ENCODE peak calls at places on chromosomes 1 and 21, in five cellular contexts. One of them, this sample, is unnamed.

GRCh38 chr1:232463226-232463625 is 166.7 kb downstream of the SIPA1L2 start:
- DNase-seq in HFF-Myc: no peak
- DNase-seq in heart left ventricle: no peak
- DNase-seq in esophagus squamous epithelium: no peak
- DNase-seq in PC-9: no peak
- DNase-seq in this sample: no peak

GRCh38 chr1:227560814-227561213 is 2.5 kb upstream of the ZNF678 start:
- DNase-seq in HFF-Myc: no peak
- DNase-seq in heart left ventricle: no peak
- DNase-seq in esophagus squamous epithelium: no peak
- DNase-seq in PC-9: no peak
- DNase-seq in this sample: no peak

GRCh38 chr1:226938903-226939438 is 1.1 kb upstream of the COQ8A start:
- DNase-seq in HFF-Myc: no peak
- DNase-seq in heart left ventricle: no peak
- DNase-seq in esophagus squamous epithelium: no peak
- DNase-seq in PC-9: peak; percentile 69
- DNase-seq in this sample: no peak

GRCh38 chr1:96233422-96233821 is 488.2 kb upstream of the PTBP2 start:
- DNase-seq in HFF-Myc: no peak
- DNase-seq in heart left ventricle: no peak
- DNase-seq in esophagus squamous epithelium: no peak
- DNase-seq in PC-9: no peak
- DNase-seq in this sample: no peak

GRCh38 chr1:32241011-32241763 is 5.8 kb upstream of the FAM167B start:
- DNase-seq in HFF-Myc: no peak
- DNase-seq in heart left ventricle: peak; percentile 65
- DNase-seq in esophagus squamous epithelium: no peak
- DNase-seq in PC-9: peak; percentile 44
- DNase-seq in this sample: peak; percentile 63

GRCh38 chr1:151502035-151502728 is 9.0 kb upstream of the CGN start:
- DNase-seq in HFF-Myc: no peak
- DNase-seq in heart left ventricle: no peak
- DNase-seq in esophagus squamous epithelium: no peak
- DNase-seq in PC-9: no peak
- DNase-seq in this sample: no peak

GRCh38 chr1:76074321-76075187 is at the start of gene ST6GALNAC3:
- DNase-seq in HFF-Myc: no peak
- DNase-seq in heart left ventricle: peak; percentile 76
- DNase-seq in esophagus squamous epithelium: no peak
- DNase-seq in PC-9: no peak
- DNase-seq in this sample: peak; percentile 75

GRCh38 chr1:40032240-40032891 is 8.2 kb upstream of the CAP1 start:
- DNase-seq in HFF-Myc: peak; percentile 40
- DNase-seq in heart left ventricle: peak; percentile 55
- DNase-seq in esophagus squamous epithelium: no peak
- DNase-seq in PC-9: no peak
- DNase-seq in this sample: peak; percentile 55

GRCh38 chr1:16163882-16164820 is 8.3 kb upstream of the EPHA2 start:
- DNase-seq in HFF-Myc: peak; percentile 87
- DNase-seq in heart left ventricle: no peak
- DNase-seq in esophagus squamous epithelium: no peak
- DNase-seq in PC-9: peak; percentile 89
- DNase-seq in this sample: peak; percentile 97

GRCh38 chr1:76640092-76640491 is 227.2 kb upstream of the ST6GALNAC5 start:
- DNase-seq in HFF-Myc: no peak
- DNase-seq in heart left ventricle: no peak
- DNase-seq in esophagus squamous epithelium: no peak
- DNase-seq in PC-9: no peak
- DNase-seq in this sample: no peak

GRCh38 chr1:77399250-77400086 is 117.6 kb downstream of the AK5 start:
- DNase-seq in HFF-Myc: no peak
- DNase-seq in heart left ventricle: no peak
- DNase-seq in esophagus squamous epithelium: no peak
- DNase-seq in PC-9: no peak
- DNase-seq in this sample: no peak

GRCh38 chr1:44849575-44850132 is 6.6 kb upstream of the PTCH2 start:
- DNase-seq in HFF-Myc: no peak
- DNase-seq in heart left ventricle: no peak
- DNase-seq in esophagus squamous epithelium: no peak
- DNase-seq in PC-9: no peak
- DNase-seq in this sample: no peak

GRCh38 chr21:25964926-25965325 is 205.6 kb downstream of the APP start:
- DNase-seq in HFF-Myc: no peak
- DNase-seq in heart left ventricle: no peak
- DNase-seq in esophagus squamous epithelium: no peak
- DNase-seq in PC-9: no peak
- DNase-seq in this sample: no peak

GRCh38 chr1:54588377-54588776 is 34.9 kb downstream of the FAM151A start:
- DNase-seq in HFF-Myc: no peak
- DNase-seq in heart left ventricle: no peak
- DNase-seq in esophagus squamous epithelium: no peak
- DNase-seq in PC-9: no peak
- DNase-seq in this sample: no peak

GRCh38 chr1:17648457-17649145 is 106.5 kb upstream of the ACTL8 start:
- DNase-seq in HFF-Myc: no peak
- DNase-seq in heart left ventricle: no peak
- DNase-seq in esophagus squamous epithelium: no peak
- DNase-seq in PC-9: no peak
- DNase-seq in this sample: no peak

GRCh38 chr1:22224091-22224490 is 81.2 kb upstream of the WNT4 start:
- DNase-seq in HFF-Myc: no peak
- DNase-seq in heart left ventricle: no peak
- DNase-seq in esophagus squamous epithelium: no peak
- DNase-seq in PC-9: no peak
- DNase-seq in this sample: no peak

GRCh38 chr1:3351300-3352083 is 103.0 kb upstream of the ARHGEF16 start:
- DNase-seq in HFF-Myc: no peak
- DNase-seq in heart left ventricle: no peak
- DNase-seq in esophagus squamous epithelium: no peak
- DNase-seq in PC-9: no peak
- DNase-seq in this sample: no peak

GRCh38 chr1:64864018-64864945 is 102.1 kb downstream of the JAK1 start:
- DNase-seq in HFF-Myc: no peak
- DNase-seq in heart left ventricle: peak; percentile 73
- DNase-seq in esophagus squamous epithelium: peak; percentile 52
- DNase-seq in PC-9: peak; percentile 84
- DNase-seq in this sample: no peak

GRCh38 chr1:11787251-11787803 is 18.4 kb downstream of the MTHFR start:
- DNase-seq in HFF-Myc: no peak
- DNase-seq in heart left ventricle: peak; percentile 70
- DNase-seq in esophagus squamous epithelium: no peak
- DNase-seq in PC-9: no peak
- DNase-seq in this sample: peak; percentile 25

GRCh38 chr1:25066731-25067520 is 136.8 kb upstream of the RUNX3 start:
- DNase-seq in HFF-Myc: no peak
- DNase-seq in heart left ventricle: no peak
- DNase-seq in esophagus squamous epithelium: no peak
- DNase-seq in PC-9: no peak
- DNase-seq in this sample: no peak

GRCh38 chr1:203878422-203878821 is 17.0 kb downstream of the SNRPE start:
- DNase-seq in HFF-Myc: no peak
- DNase-seq in heart left ventricle: no peak
- DNase-seq in esophagus squamous epithelium: no peak
- DNase-seq in PC-9: no peak
- DNase-seq in this sample: no peak

GRCh38 chr1:184622136-184622823 is 132.4 kb downstream of the EDEM3 start:
- DNase-seq in HFF-Myc: peak; percentile 95
- DNase-seq in heart left ventricle: peak; percentile 59
- DNase-seq in esophagus squamous epithelium: no peak
- DNase-seq in PC-9: no peak
- DNase-seq in this sample: no peak

GRCh38 chr1:180927348-180927747 is 14.7 kb downstream of the KIAA1614 start:
- DNase-seq in HFF-Myc: no peak
- DNase-seq in heart left ventricle: peak; percentile 48
- DNase-seq in esophagus squamous epithelium: no peak
- DNase-seq in PC-9: no peak
- DNase-seq in this sample: no peak

GRCh38 chr1:232986000-232986922 is 35.9 kb downstream of the NTPCR start:
- DNase-seq in HFF-Myc: no peak
- DNase-seq in heart left ventricle: no peak
- DNase-seq in esophagus squamous epithelium: no peak
- DNase-seq in PC-9: no peak
- DNase-seq in this sample: peak; percentile 33

GRCh38 chr1:220367833-220368232 is 95.6 kb upstream of the RAB3GAP2 start:
- DNase-seq in HFF-Myc: no peak
- DNase-seq in heart left ventricle: no peak
- DNase-seq in esophagus squamous epithelium: no peak
- DNase-seq in PC-9: peak; percentile 48
- DNase-seq in this sample: no peak

GRCh38 chr1:156836892-156837291 is 20.2 kb upstream of the SH2D2A start:
- DNase-seq in HFF-Myc: no peak
- DNase-seq in heart left ventricle: no peak
- DNase-seq in esophagus squamous epithelium: no peak
- DNase-seq in PC-9: no peak
- DNase-seq in this sample: no peak

GRCh38 chr1:24435782-24436365 is 20.3 kb downstream of the NIPAL3 start:
- DNase-seq in HFF-Myc: no peak
- DNase-seq in heart left ventricle: no peak
- DNase-seq in esophagus squamous epithelium: no peak
- DNase-seq in PC-9: no peak
- DNase-seq in this sample: no peak

GRCh38 chr1:66696771-66697170 is 55.5 kb upstream of the DYNLT5 start:
- DNase-seq in HFF-Myc: no peak
- DNase-seq in heart left ventricle: no peak
- DNase-seq in esophagus squamous epithelium: no peak
- DNase-seq in PC-9: peak; percentile 87
- DNase-seq in this sample: no peak

GRCh38 chr1:233295775-233296322 is 324 bp upstream of the PCNX2 start:
- DNase-seq in HFF-Myc: no peak
- DNase-seq in heart left ventricle: no peak
- DNase-seq in esophagus squamous epithelium: no peak
- DNase-seq in PC-9: no peak
- DNase-seq in this sample: peak; percentile 43

GRCh38 chr1:93783876-93784275 is 95.1 kb downstream of the DNTTIP2 start:
- DNase-seq in HFF-Myc: no peak
- DNase-seq in heart left ventricle: no peak
- DNase-seq in esophagus squamous epithelium: no peak
- DNase-seq in PC-9: no peak
- DNase-seq in this sample: no peak

GRCh38 chr21:31343680-31344480 is at the start of gene TIAM1:
- DNase-seq in HFF-Myc: no peak
- DNase-seq in heart left ventricle: peak; percentile 46
- DNase-seq in esophagus squamous epithelium: no peak
- DNase-seq in PC-9: peak; percentile 82
- DNase-seq in this sample: peak; percentile 73

GRCh38 chr1:93042134-93042821 is 36.8 kb upstream of the MTF2 start:
- DNase-seq in HFF-Myc: no peak
- DNase-seq in heart left ventricle: no peak
- DNase-seq in esophagus squamous epithelium: no peak
- DNase-seq in PC-9: no peak
- DNase-seq in this sample: no peak

GRCh38 chr1:23111600-23112535 is 56.8 kb downstream of the LUZP1 start:
- DNase-seq in HFF-Myc: no peak
- DNase-seq in heart left ventricle: no peak
- DNase-seq in esophagus squamous epithelium: no peak
- DNase-seq in PC-9: no peak
- DNase-seq in this sample: no peak

GRCh38 chr21:44485254-44485793 is 30.0 kb downstream of the LRRC3 start:
- DNase-seq in HFF-Myc: no peak
- DNase-seq in heart left ventricle: no peak
- DNase-seq in esophagus squamous epithelium: no peak
- DNase-seq in PC-9: no peak
- DNase-seq in this sample: no peak

GRCh38 chr1:243748706-243749283 is 101.2 kb downstream of the AKT3 start:
- DNase-seq in HFF-Myc: peak; percentile 65
- DNase-seq in heart left ventricle: no peak
- DNase-seq in esophagus squamous epithelium: no peak
- DNase-seq in PC-9: peak; percentile 67
- DNase-seq in this sample: peak; percentile 49

GRCh38 chr1:27601321-27601770 is 2.6 kb downstream of the AHDC1 start:
- DNase-seq in HFF-Myc: no peak
- DNase-seq in heart left ventricle: no peak
- DNase-seq in esophagus squamous epithelium: no peak
- DNase-seq in PC-9: no peak
- DNase-seq in this sample: no peak
- H3K4me3 ChIP-seq in HFF-Myc: peak overlapping the region; percentile 81
- H3K4me3 ChIP-seq in heart left ventricle: peak overlapping the region; percentile 93
- H3K4me3 ChIP-seq in esophagus squamous epithelium: peak overlapping the region; percentile 98
- H3K4me3 ChIP-seq in PC-9: peak overlapping the region; percentile 56
- H3K4me3 ChIP-seq in this sample: peak overlapping the region; percentile 96

GRCh38 chr1:41799723-41800122 is 119.0 kb downstream of the HIVEP3 start:
- DNase-seq in HFF-Myc: no peak
- DNase-seq in heart left ventricle: no peak
- DNase-seq in esophagus squamous epithelium: no peak
- DNase-seq in PC-9: no peak
- DNase-seq in this sample: no peak
- H3K4me3 ChIP-seq in HFF-Myc: no peak overlapping the region
- H3K4me3 ChIP-seq in heart left ventricle: no peak overlapping the region
- H3K4me3 ChIP-seq in esophagus squamous epithelium: no peak overlapping the region
- H3K4me3 ChIP-seq in PC-9: no peak overlapping the region
- H3K4me3 ChIP-seq in this sample: no peak overlapping the region

DNA sequence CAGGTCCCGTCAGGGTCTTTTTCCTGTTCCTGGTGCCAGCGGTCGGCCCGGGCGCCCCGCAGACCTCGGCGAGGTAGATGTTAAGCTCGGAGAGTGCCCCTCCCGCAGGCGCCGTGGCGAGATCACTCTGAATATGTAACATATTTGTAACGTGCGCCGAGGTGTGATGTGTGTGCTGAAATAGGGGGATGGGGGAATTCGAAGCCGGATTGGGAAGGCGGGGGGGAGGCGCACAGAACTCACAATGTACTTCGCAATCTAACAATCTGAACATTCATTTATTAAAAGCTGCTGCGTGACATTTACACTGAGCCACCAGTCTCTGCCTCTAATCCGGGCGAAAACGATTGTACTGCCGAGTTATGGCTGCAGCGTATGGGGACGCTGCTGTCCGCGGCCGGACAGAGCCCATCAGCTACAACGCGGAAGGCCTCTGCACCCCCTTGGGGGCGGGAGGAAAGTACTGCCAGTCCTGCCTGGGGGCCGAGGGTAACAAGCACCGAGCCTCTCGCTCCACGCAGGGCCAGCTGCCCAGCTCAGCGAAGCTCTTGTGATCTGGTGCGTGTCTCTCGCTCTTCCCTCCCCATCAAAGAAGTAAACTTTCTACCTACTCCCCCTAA is 8.3 kb upstream of the BARHL2 start:
- DNase-seq in HFF-Myc: no peak
- DNase-seq in heart left ventricle: no peak
- DNase-seq in esophagus squamous epithelium: no peak
- DNase-seq in PC-9: no peak
- DNase-seq in this sample: no peak
- H3K4me3 ChIP-seq in HFF-Myc: no peak overlapping the region
- H3K4me3 ChIP-seq in heart left ventricle: peak overlapping the region; percentile 41
- H3K4me3 ChIP-seq in esophagus squamous epithelium: peak overlapping the region; percentile 58
- H3K4me3 ChIP-seq in PC-9: no peak overlapping the region
- H3K4me3 ChIP-seq in this sample: no peak overlapping the region

GRCh38 chr21:15257646-15258045 is 192.8 kb upstream of the NRIP1 start:
- DNase-seq in HFF-Myc: no peak
- DNase-seq in heart left ventricle: no peak
- DNase-seq in esophagus squamous epithelium: no peak
- DNase-seq in PC-9: no peak
- DNase-seq in this sample: no peak
- H3K4me3 ChIP-seq in HFF-Myc: no peak overlapping the region
- H3K4me3 ChIP-seq in heart left ventricle: no peak overlapping the region
- H3K4me3 ChIP-seq in esophagus squamous epithelium: no peak overlapping the region
- H3K4me3 ChIP-seq in PC-9: no peak overlapping the region
- H3K4me3 ChIP-seq in this sample: no peak overlapping the region